ENCODE peak calls at places on chromosomes 2 and 18, in six cellular contexts. M is K562, X is GM12878, E is HCT116, F is SK-N-SH, Q is HepG2. R is an unnamed sample.

GRCh38 chr18:48540329-48541025 is 1.6 kb downstream of the CTIF start:
- DNase-seq in M (peak; percentile 74), X (no peak), E (no peak), F (peak; percentile 81), Q (peak; percentile 57), R (no peak)

GRCh38 chr2:72115361-72116080 is 32.1 kb downstream of the CYP26B1 start:
- DNase-seq in M (no peak), X (no peak), E (peak; percentile 68), F (peak; percentile 46), Q (no peak), R (peak; percentile 58)

GRCh38 chr2:112646791-112647720 is 1.3 kb downstream of the SLC20A1 start:
- DNase-seq in M (no peak), X (no peak), E (no peak), F (peak; percentile 37), Q (no peak), R (no peak)

GRCh38 chr2:186879312-186879711 is 30.3 kb upstream of the ZSWIM2 start:
- DNase-seq in M (no peak), X (no peak), E (no peak), F (no peak), Q (no peak), R (no peak)

GRCh38 chr18:44507729-44508325 is 172.9 kb upstream of the SETBP1 start:
- DNase-seq in M (no peak), X (peak; percentile 32), E (no peak), F (no peak), Q (no peak), R (no peak)

GRCh38 chr2:85732467-85733120 is 21.2 kb upstream of the ATOH8 start:
- DNase-seq in M (no peak), X (no peak), E (no peak), F (no peak), Q (no peak), R (no peak)

GRCh38 chr2:161063946-161064306 is 96.3 kb upstream of the TANK start:
- DNase-seq in M (no peak), X (no peak), E (no peak), F (no peak), Q (no peak), R (no peak)

GRCh38 chr2:227657204-227657845 is 9.3 kb upstream of the SCYGR5 start:
- DNase-seq in M (no peak), X (no peak), E (no peak), F (no peak), Q (no peak), R (no peak)

GRCh38 chr2:173715483-173715882 is 249.7 kb downstream of the SP3 start:
- DNase-seq in M (no peak), X (no peak), E (no peak), F (no peak), Q (no peak), R (no peak)

GRCh38 chr2:66578067-66578852 is 143.3 kb downstream of the MEIS1 start:
- DNase-seq in M (no peak), X (no peak), E (no peak), F (no peak), Q (no peak), R (no peak)

DNA sequence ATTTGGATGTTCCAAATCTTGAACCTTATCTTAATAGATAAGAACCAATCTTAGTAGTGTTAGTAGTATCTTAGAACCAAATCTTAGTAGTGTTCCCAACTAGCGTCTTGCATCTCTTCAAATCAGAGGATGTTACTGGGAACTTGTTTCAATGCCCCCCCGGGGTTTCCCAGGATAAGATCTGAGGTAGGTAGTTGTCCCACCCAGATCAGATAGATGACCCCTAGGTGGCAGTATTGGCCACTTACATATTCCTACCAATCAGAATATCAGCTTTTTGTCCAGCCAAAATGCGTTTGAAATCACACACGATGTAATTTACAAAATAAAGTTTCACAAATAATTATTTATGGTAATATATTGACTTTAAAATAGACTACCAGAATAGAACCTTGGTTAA is 314.8 kb downstream of the MBD2 start:
- DNase-seq in M (peak; percentile 33), X (no peak), E (peak; percentile 19), F (peak; percentile 12), Q (peak; percentile 7), R (no peak)
- TF ChIP-seq REST in M (no peak), X (no peak), E (no peak), F (no peak), Q (no peak), R (no peak)

GRCh38 chr2:174877796-174878195 is 113.5 kb upstream of the CHRNA1 start:
- DNase-seq in M (no peak), X (no peak), E (no peak), F (peak; percentile 39), Q (no peak), R (no peak)

GRCh38 chr2:174874081-174874480 is 109.8 kb upstream of the CHRNA1 start:
- DNase-seq in M (no peak), X (no peak), E (no peak), F (no peak), Q (no peak), R (no peak)

GRCh38 chr2:174873457-174873856 is 109.2 kb upstream of the CHRNA1 start:
- DNase-seq in M (no peak), X (no peak), E (no peak), F (no peak), Q (no peak), R (no peak)

GRCh38 chr2:174881678-174882077 is 117.4 kb upstream of the CHRNA1 start:
- DNase-seq in M (no peak), X (no peak), E (no peak), F (no peak), Q (no peak), R (no peak)

DNA sequence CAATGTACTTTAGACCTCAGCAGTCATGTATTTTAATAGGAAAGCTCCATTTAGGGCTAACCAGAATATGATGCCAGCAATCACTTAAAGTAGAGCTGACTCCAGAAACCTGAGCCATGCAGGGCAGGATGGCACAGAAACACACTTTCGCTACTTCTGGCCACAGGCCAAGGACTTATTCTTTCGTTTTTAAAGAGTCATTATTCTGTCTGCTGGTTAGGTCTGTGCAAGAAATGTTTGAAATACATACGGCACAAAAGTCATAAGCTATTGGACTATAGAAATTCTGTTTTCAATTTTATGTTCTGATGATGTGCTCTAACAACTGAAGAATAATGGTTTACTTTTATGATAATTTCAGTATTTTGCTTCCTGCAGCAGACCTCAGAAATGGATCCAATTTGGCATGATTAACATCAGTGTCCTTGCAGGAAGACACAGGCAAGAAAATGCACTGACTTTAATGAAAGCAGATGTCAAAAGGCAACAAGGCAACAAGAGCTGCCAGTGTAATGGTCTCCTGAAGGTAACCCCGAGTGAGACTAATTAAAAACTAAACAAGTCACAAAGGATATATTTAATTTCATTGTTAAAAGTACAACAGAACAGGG is 114.4 kb upstream of the CHRNA1 start:
- DNase-seq in M (no peak), X (no peak), E (no peak), F (peak; percentile 45), Q (no peak), R (no peak)
- TF ChIP-seq SIN3A in M (no peak), X (no peak), E (no peak), F (no peak), Q (no peak), R (no peak)

DNA sequence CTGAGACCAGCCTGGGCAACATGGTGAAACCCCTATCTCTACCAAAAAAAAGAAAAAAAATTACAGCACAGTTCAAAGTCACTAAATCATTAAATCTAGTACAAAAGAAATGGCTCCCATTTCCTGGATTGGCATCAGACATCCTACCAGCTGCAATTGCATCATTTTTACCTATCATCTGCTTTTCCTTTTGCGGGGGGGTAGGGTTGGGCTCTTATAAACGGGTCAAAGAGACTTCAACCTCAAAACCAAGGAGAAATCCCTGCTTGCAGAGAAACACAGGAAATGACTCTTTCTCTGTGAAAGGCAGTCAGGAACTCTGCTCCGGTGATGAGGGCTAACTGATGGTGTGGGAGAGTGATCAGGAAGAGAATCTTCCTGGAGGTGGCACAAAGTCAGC is 45.3 kb upstream of the RFX8 start:
- DNase-seq in M (no peak), X (no peak), E (no peak), F (no peak), Q (no peak), R (no peak)
- TF ChIP-seq POLR2AphosphoS5 in M (no peak), X (no peak), E (no peak), F (no peak), Q (no peak), R (no peak)

GRCh38 chr2:207419331-207419730 is 110.4 kb upstream of the CREB1 start:
- DNase-seq in M (no peak), X (no peak), E (no peak), F (no peak), Q (no peak), R (no peak)

GRCh38 chr2:207418422-207418821 is 111.3 kb upstream of the CREB1 start:
- DNase-seq in M (no peak), X (no peak), E (no peak), F (peak; percentile 25), Q (no peak), R (no peak)

GRCh38 chr2:207413376-207413907 is 116.3 kb upstream of the CREB1 start:
- DNase-seq in M (no peak), X (no peak), E (no peak), F (no peak), Q (no peak), R (no peak)

GRCh38 chr2:207416111-207416510 is 113.7 kb upstream of the CREB1 start:
- DNase-seq in M (no peak), X (no peak), E (no peak), F (no peak), Q (no peak), R (no peak)

DNA sequence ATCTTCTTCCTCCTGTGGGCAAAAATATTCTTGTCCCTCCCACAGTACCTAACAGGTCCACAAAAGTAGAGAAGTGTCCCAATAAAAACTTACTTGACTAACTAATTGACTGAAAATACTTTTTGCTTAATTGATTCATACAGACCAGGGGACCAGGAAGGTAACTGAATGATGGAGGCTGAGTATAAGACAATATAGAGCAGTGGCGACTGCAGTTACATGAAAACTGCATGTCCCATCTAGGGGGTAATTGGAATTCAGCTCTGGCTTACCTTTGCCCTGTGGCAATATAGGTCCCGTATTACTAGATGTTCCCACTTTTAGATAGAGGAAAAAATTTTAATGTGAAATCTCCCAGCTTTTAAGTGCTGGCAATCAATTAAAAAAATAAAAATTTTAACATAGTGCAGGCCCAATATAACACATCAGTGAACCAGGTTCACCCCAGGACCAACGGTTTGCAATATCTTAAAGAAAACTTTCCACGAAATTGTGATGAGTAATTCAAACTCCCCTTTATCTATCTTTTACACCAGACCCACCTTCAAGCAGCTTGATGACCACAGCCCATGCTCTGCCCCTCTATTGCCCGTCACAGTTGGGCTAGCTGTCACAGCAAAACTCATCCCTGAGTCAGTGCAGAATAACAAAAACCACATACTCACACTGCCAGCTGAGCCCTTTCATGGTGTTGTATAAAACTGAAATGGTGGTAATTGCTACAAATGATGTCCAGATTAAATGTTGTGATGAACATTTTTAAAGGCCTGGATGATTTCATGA is 112.6 kb upstream of the CREB1 start:
- DNase-seq in M (peak; percentile 48), X (no peak), E (no peak), F (no peak), Q (no peak), R (no peak)
- TF ChIP-seq REST in M (no peak), X (no peak), E (no peak), F (no peak), Q (no peak), R (no peak)

DNA sequence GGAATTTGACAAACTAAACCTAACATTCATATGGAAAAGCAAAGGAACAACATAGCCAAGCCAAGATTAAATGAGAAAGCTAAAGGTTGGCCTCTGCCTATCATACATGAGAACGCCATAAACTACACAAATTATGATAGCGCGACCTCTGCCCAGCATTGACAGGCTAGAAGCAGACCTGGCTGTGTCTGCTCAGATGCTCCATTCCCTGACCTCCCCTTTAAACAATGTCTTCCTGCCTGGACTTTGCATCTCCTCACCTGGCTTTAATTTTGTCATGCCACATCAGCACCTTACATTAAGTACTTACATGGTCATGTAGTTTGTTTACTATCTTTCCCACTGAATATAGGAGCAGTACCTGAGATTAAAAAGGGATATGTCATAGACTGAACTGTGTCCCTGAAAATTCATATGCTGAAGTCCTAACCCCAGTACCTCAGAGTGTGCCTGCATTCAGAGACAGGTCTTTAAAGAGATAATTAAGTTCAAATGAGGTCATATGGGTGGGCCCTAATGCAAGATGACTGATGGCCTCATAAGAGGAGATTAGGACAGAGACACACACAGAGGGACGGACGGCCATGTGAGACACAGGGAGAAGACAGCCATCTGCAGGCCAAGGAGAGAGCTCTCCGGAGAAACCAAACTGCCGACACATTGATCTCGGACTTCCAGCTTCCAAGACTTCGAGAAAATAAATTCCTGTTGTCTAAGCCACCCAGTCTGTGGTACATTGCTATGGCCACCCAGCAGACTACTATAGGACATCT is 103.7 kb downstream of the BIN1 start:
- DNase-seq in M (no peak), X (no peak), E (no peak), F (no peak), Q (peak; percentile 60), R (no peak)
- TF ChIP-seq SIN3A in M (no peak), X (no peak), E (no peak), F (no peak), Q (no peak), R (no peak)

R was measured in Panc1.